ENCODE peak calls at places on chromosomes 5 and 9, in eight cellular contexts. Q is GM23338, O is GM23248, Y is suprapubic skin, H is spleen, R is A549, I is heart left ventricle, X is HL-60. W is an unnamed sample.

GRCh38 chr5:18752317-18752716 is 1118.1 kb downstream of the TAF11L14 start:
- DNase-seq in X (no peak), O (no peak), H (no peak), Y (no peak), Q (no peak), I (no peak), R (no peak), W (no peak)

GRCh38 chr5:177494356-177495195 is 2.8 kb downstream of the PDLIM7 start:
- DNase-seq in O (peak), H (peak), X (peak), Y (peak), I (peak), R (peak), Q (peak), W (peak)

GRCh38 chr5:55853818-55854217 is 2.7 kb downstream of the IL31RA start:
- DNase-seq in I (no peak), R (no peak), Y (no peak), Q (no peak), X (no peak), H (no peak), O (peak), W (no peak)

GRCh38 chr5:35202319-35203111 is 27.8 kb downstream of the PRLR start:
- DNase-seq in R (peak), X (no peak), O (peak), Q (peak), H (no peak), I (no peak), Y (no peak), W (peak)

GRCh38 chr5:179126506-179126991 is 66.4 kb downstream of the ZNF354C start:
- DNase-seq in R (no peak), X (no peak), Y (peak), H (peak), Q (no peak), O (no peak), I (no peak), W (no peak)

GRCh38 chr9:77977210-77977611 is 54.4 kb downstream of the GNAQ start:
- DNase-seq in Y (peak), I (peak), H (no peak), Q (peak), O (peak), R (peak), X (peak), W (peak)

GRCh38 chr9:70093944-70094343 is 50.3 kb downstream of the MAMDC2 start:
- DNase-seq in Q (no peak), X (no peak), O (peak), I (no peak), Y (no peak), H (no peak), R (no peak), W (no peak)

GRCh38 chr5:107764282-107764681 is 93.5 kb upstream of the EFNA5 start:
- DNase-seq in Q (no peak), H (no peak), R (no peak), Y (no peak), I (no peak), X (no peak), O (no peak), W (no peak)

GRCh38 chr9:126607086-126607485 is 6.6 kb upstream of the LMX1B start:
- DNase-seq in H (no peak), Y (peak), I (no peak), O (no peak), Q (no peak), R (no peak), X (no peak), W (no peak)

GRCh38 chr9:136112541-136112940 is 6.1 kb downstream of the TMEM250 start:
- DNase-seq in X (no peak), R (no peak), H (peak), I (no peak), Y (no peak), O (no peak), Q (no peak), W (no peak)

GRCh38 chr9:31119882-31120481 is 1264.5 kb upstream of the ACO1 start:
- DNase-seq in Y (no peak), X (no peak), I (no peak), R (peak), O (peak), Q (peak), H (no peak), W (no peak)

GRCh38 chr9:129225815-129226214 is 47.8 kb upstream of the IER5L start:
- DNase-seq in R (peak), I (peak), H (peak), Q (peak), O (peak), X (no peak), Y (no peak), W (no peak)

GRCh38 chr5:155844541-155844940 is 482.4 kb upstream of the SGCD start:
- DNase-seq in X (no peak), R (no peak), I (no peak), H (no peak), O (no peak), Q (no peak), Y (no peak), W (no peak)

GRCh38 chr9:38228331-38229122 is 159.5 kb upstream of the SHB start:
- DNase-seq in O (no peak), X (no peak), Y (no peak), R (no peak), Q (no peak), H (no peak), I (no peak), W (no peak)

GRCh38 chr9:18673179-18673578 is 199.2 kb downstream of the ADAMTSL1 start:
- DNase-seq in H (no peak), R (no peak), X (no peak), O (no peak), I (no peak), Y (no peak), Q (no peak), W (no peak)

GRCh38 chr5:56449071-56449470 is 215.9 kb upstream of the ANKRD55 start:
- DNase-seq in I (no peak), O (no peak), X (no peak), R (no peak), Q (no peak), H (no peak), Y (no peak), W (no peak)

GRCh38 chr9:115144706-115145105 is 26.7 kb upstream of the TNC start:
- DNase-seq in Q (no peak), I (no peak), R (no peak), X (no peak), Y (no peak), O (no peak), H (no peak), W (no peak)

GRCh38 chr9:95508242-95508967 is 8.4 kb downstream of the PTCH1 start:
- DNase-seq in H (no peak), I (no peak), O (peak), R (peak), Q (no peak), X (no peak), Y (no peak), W (no peak)

GRCh38 chr5:149210968-149211495 is 60.6 kb upstream of the AFAP1L1 start:
- DNase-seq in X (no peak), I (no peak), O (no peak), Q (peak), H (no peak), Y (no peak), R (no peak), W (no peak)

GRCh38 chr5:158313027-158313738 is 454.2 kb upstream of the CLINT1 start:
- DNase-seq in Q (peak), R (no peak), I (no peak), O (peak), Y (no peak), X (no peak), H (no peak), W (no peak)

GRCh38 chr5:53691014-53691413 is 130.6 kb downstream of the NDUFS4 start:
- DNase-seq in H (no peak), R (no peak), X (no peak), O (no peak), I (no peak), Q (no peak), Y (no peak), W (no peak)

GRCh38 chr5:179603308-179603707 is 20.2 kb downstream of the HNRNPH1 start:
- DNase-seq in I (no peak), X (no peak), Q (no peak), O (no peak), Y (no peak), H (peak), R (no peak), W (no peak)

GRCh38 chr5:169576181-169576598 is 7.4 kb upstream of the SPDL1 start:
- DNase-seq in X (no peak), Y (peak), H (no peak), R (no peak), Q (no peak), I (no peak), O (peak), W (no peak)

GRCh38 chr9:130327781-130328348 is 62.3 kb downstream of the HMCN2 start:
- DNase-seq in O (peak), H (no peak), I (peak), Y (peak), Q (no peak), X (no peak), R (no peak), W (peak)

GRCh38 chr5:141597394-141597793 is 21.4 kb downstream of the DIAPH1 start:
- DNase-seq in X (no peak), I (no peak), Y (no peak), Q (no peak), R (no peak), H (no peak), O (no peak), W (no peak)

DNA sequence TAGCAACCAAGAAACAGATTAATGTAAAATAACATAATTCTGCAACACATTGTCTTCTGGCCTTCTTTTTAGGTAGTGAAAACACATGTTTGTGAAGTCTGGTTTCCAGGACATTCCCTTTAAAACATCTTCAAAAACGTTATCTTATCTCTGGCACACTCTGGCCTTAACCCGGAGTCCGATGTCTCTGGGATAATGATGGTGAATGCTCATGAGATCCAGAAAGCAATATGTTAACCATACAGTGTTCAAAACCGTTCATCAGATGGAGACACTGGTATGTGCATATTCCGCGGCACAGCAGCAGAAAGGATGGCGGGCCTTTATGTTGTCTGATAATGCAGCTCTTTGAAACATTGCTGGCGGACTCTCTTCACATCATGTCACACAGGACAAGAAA is 605.2 kb downstream of the CCDC171 start:
- DNase-seq in H (no peak), R (no peak), I (no peak), Y (no peak), Q (no peak), X (no peak), O (no peak), W (no peak)
- H3K4me3 ChIP-seq in H (no peak), R (no peak), I (no peak), Y (no peak), Q (no peak), X (no peak), O (no peak), W (no peak)

GRCh38 chr5:147080391-147080790 is 154.4 kb upstream of the STK32A start:
- DNase-seq in X (no peak), I (no peak), R (no peak), Q (no peak), O (no peak), H (no peak), Y (no peak), W (no peak)

GRCh38 chr5:147085409-147085808 is 149.4 kb upstream of the STK32A start:
- DNase-seq in O (no peak), Q (no peak), X (no peak), H (no peak), Y (no peak), R (no peak), I (no peak), W (no peak)

GRCh38 chr5:147081256-147081872 is 153.5 kb upstream of the STK32A start:
- DNase-seq in Q (no peak), H (no peak), R (no peak), O (no peak), X (no peak), I (no peak), Y (no peak), W (no peak)

DNA sequence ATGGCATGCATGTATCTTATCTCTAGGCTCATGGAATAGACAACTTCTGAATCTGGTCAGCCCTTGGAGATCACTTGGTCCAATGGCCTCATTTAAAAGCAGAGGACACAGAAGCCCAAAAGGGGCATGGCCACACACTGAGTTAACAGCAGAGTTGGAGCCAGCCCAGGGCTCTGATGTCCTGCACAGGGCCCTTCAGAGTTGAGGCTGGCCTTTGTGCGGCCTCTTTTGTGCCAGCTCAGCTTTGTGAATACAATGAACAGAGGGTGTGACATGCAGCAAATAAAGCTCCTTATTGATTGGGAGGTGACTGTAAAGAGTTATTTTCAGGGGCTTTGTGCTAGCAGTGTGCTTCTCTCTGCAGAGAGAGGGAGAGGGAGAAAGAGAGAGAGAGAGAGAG is 150.1 kb upstream of the STK32A start:
- DNase-seq in I (no peak), R (no peak), O (no peak), X (no peak), H (no peak), Q (no peak), Y (no peak), W (no peak)
- H3K27ac ChIP-seq in I (no peak), R (no peak), O (no peak), X (no peak), H (no peak), Q (no peak), Y (no peak), W (no peak)

DNA sequence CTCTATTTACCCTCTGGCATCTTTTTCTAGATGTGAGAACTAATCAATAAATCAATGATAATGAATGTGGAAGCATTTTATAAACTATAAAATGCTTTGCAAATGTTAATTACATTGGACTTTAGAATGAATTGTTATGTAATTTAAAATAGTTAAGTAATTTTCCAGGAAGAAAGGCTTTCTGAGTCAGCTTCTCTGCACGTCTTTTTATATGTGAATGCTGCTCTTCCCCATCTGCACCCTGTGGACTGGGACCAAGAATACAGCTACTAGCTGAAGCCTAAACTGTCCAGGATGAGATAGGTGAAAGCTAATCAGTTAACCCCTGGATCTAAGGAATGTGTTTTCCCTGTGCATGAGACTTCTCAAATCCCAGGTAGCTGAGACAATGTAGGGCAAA is 292.9 kb downstream of the NR3C1 start:
- DNase-seq in H (no peak), Q (peak), I (no peak), Y (no peak), R (no peak), X (no peak), O (peak), W (no peak)
- H3K4me3 ChIP-seq in H (no peak), Q (no peak), I (no peak), Y (no peak), R (no peak), X (no peak), O (no peak), W (no peak)

GRCh38 chr9:112135706-112136105 is 39.4 kb downstream of the SUSD1 start:
- DNase-seq in X (no peak), Q (no peak), H (no peak), O (no peak), R (no peak), I (no peak), Y (no peak), W (no peak)

GRCh38 chr9:112130347-112130746 is 44.8 kb downstream of the SUSD1 start:
- DNase-seq in I (no peak), Y (no peak), R (no peak), Q (no peak), O (no peak), H (no peak), X (no peak), W (no peak)

GRCh38 chr9:112130997-112131396 is 44.1 kb downstream of the SUSD1 start:
- DNase-seq in Y (no peak), H (no peak), R (no peak), I (no peak), X (no peak), Q (no peak), O (no peak), W (no peak)

GRCh38 chr9:112129246-112129645 is 45.9 kb downstream of the SUSD1 start:
- DNase-seq in X (no peak), O (no peak), I (no peak), R (no peak), Q (no peak), Y (no peak), H (no peak), W (no peak)

GRCh38 chr9:112132356-112132755 is 42.7 kb downstream of the SUSD1 start:
- DNase-seq in O (peak), H (no peak), Q (no peak), X (no peak), I (no peak), R (no peak), Y (no peak), W (no peak)
- H3K27ac ChIP-seq in O (no peak), H (no peak), Q (no peak), X (no peak), I (no peak), R (no peak), Y (no peak), W (no peak)

W was measured in lung.